ENCODE peak calls at places on chromosomes 1 and 21, in ten cellular contexts. One of them, this sample, is unnamed.
A peak's percentile ranks its signal among the peaks of the same experiment; 100 is the strongest.

GRCh38 chr21:45455321-45456013 is 50.5 kb downstream of the COL18A1 start:
- DNase-seq in sigmoid colon: no peak
- DNase-seq in left ventricle myocardium inferior: peak; percentile 55
- DNase-seq in heart left ventricle: peak; percentile 72
- DNase-seq in AG04449: no peak
- DNase-seq in HCT116: no peak
- DNase-seq in colonic mucosa: no peak
- DNase-seq in CD8-positive, alpha-beta T cell: no peak
- DNase-seq in suprapubic skin: no peak
- DNase-seq in tibial artery: no peak
- DNase-seq in this sample: peak; percentile 48

GRCh38 chr1:46622341-46622740 is 5.7 kb upstream of the MOB3C start:
- DNase-seq in sigmoid colon: peak; percentile 68
- DNase-seq in AG04449: no peak
- DNase-seq in CD8-positive, alpha-beta T cell: no peak
- DNase-seq in suprapubic skin: no peak
- DNase-seq in left ventricle myocardium inferior: no peak
- DNase-seq in colonic mucosa: peak; percentile 68
- DNase-seq in tibial artery: peak; percentile 50
- DNase-seq in HCT116: no peak
- DNase-seq in heart left ventricle: no peak
- DNase-seq in this sample: peak; percentile 48

GRCh38 chr1:206952182-206952581 is 5.9 kb upstream of the PIGR start:
- DNase-seq in suprapubic skin: no peak
- DNase-seq in HCT116: no peak
- DNase-seq in CD8-positive, alpha-beta T cell: no peak
- DNase-seq in AG04449: no peak
- DNase-seq in tibial artery: no peak
- DNase-seq in sigmoid colon: no peak
- DNase-seq in heart left ventricle: no peak
- DNase-seq in left ventricle myocardium inferior: no peak
- DNase-seq in colonic mucosa: no peak
- DNase-seq in this sample: no peak

GRCh38 chr1:151680391-151680790 is 36.2 kb downstream of the CELF3 start:
- DNase-seq in heart left ventricle: no peak
- DNase-seq in AG04449: no peak
- DNase-seq in left ventricle myocardium inferior: no peak
- DNase-seq in colonic mucosa: no peak
- DNase-seq in HCT116: peak; percentile 8
- DNase-seq in tibial artery: no peak
- DNase-seq in suprapubic skin: no peak
- DNase-seq in CD8-positive, alpha-beta T cell: no peak
- DNase-seq in sigmoid colon: no peak
- DNase-seq in this sample: peak; percentile 3

GRCh38 chr1:232979596-232979995 is 29.2 kb downstream of the NTPCR start:
- DNase-seq in suprapubic skin: peak; percentile 59
- DNase-seq in CD8-positive, alpha-beta T cell: no peak
- DNase-seq in sigmoid colon: no peak
- DNase-seq in tibial artery: no peak
- DNase-seq in colonic mucosa: no peak
- DNase-seq in heart left ventricle: no peak
- DNase-seq in HCT116: no peak
- DNase-seq in AG04449: no peak
- DNase-seq in left ventricle myocardium inferior: no peak
- DNase-seq in this sample: no peak

GRCh38 chr1:222043444-222044292 is 301.8 kb upstream of the DUSP10 start:
- DNase-seq in tibial artery: no peak
- DNase-seq in CD8-positive, alpha-beta T cell: no peak
- DNase-seq in colonic mucosa: no peak
- DNase-seq in AG04449: peak; percentile 97
- DNase-seq in suprapubic skin: no peak
- DNase-seq in sigmoid colon: peak; percentile 66
- DNase-seq in left ventricle myocardium inferior: no peak
- DNase-seq in HCT116: no peak
- DNase-seq in heart left ventricle: peak; percentile 44
- DNase-seq in this sample: peak; percentile 96

GRCh38 chr1:181089777-181090505 is 1.4 kb downstream of the IER5 start:
- DNase-seq in colonic mucosa: peak; percentile 78
- DNase-seq in sigmoid colon: peak; percentile 92
- DNase-seq in AG04449: no peak
- DNase-seq in heart left ventricle: peak; percentile 80
- DNase-seq in tibial artery: peak; percentile 68
- DNase-seq in left ventricle myocardium inferior: peak; percentile 72
- DNase-seq in suprapubic skin: peak; percentile 89
- DNase-seq in CD8-positive, alpha-beta T cell: peak; percentile 74
- DNase-seq in HCT116: no peak
- DNase-seq in this sample: peak; percentile 67

GRCh38 chr21:43281661-43282357 is 113.0 kb downstream of the CRYAA start:
- DNase-seq in CD8-positive, alpha-beta T cell: no peak
- DNase-seq in sigmoid colon: no peak
- DNase-seq in colonic mucosa: no peak
- DNase-seq in heart left ventricle: peak; percentile 17
- DNase-seq in left ventricle myocardium inferior: peak; percentile 12
- DNase-seq in AG04449: no peak
- DNase-seq in suprapubic skin: no peak
- DNase-seq in tibial artery: no peak
- DNase-seq in HCT116: no peak
- DNase-seq in this sample: no peak

GRCh38 chr1:33302325-33302724 is 18.6 kb downstream of the A3GALT2 start:
- DNase-seq in colonic mucosa: no peak
- DNase-seq in heart left ventricle: no peak
- DNase-seq in left ventricle myocardium inferior: no peak
- DNase-seq in HCT116: no peak
- DNase-seq in suprapubic skin: no peak
- DNase-seq in AG04449: no peak
- DNase-seq in tibial artery: no peak
- DNase-seq in CD8-positive, alpha-beta T cell: no peak
- DNase-seq in sigmoid colon: peak; percentile 22
- DNase-seq in this sample: no peak

GRCh38 chr1:190084552-190084951 is 393.1 kb downstream of the BRINP3 start:
- DNase-seq in CD8-positive, alpha-beta T cell: no peak
- DNase-seq in AG04449: no peak
- DNase-seq in HCT116: peak; percentile 4
- DNase-seq in left ventricle myocardium inferior: no peak
- DNase-seq in colonic mucosa: no peak
- DNase-seq in heart left ventricle: no peak
- DNase-seq in tibial artery: no peak
- DNase-seq in suprapubic skin: no peak
- DNase-seq in sigmoid colon: no peak
- DNase-seq in this sample: no peak

DNA sequence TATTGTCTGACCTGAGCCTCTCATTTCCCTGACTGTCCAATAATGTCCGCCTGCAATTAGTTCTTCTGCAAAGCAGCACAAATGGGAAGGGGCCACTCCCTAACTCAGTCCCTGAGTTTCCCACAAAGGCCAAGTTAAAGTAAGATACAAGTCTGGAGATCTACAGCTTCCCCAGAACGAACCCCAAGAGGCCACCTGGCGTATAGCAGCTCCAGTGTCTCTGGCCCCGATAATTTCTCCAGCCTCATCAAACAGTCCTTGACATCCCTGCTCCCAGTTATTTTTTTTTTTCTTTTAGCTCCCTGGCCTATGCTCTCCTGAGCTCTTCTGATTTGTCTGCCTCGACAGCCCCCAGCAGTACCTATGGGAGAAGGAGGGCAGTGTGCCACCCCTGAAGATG is 8.1 kb upstream of the ACKR1 start:
- DNase-seq in AG04449: no peak
- DNase-seq in tibial artery: no peak
- DNase-seq in heart left ventricle: no peak
- DNase-seq in HCT116: no peak
- DNase-seq in sigmoid colon: no peak
- DNase-seq in colonic mucosa: no peak
- DNase-seq in suprapubic skin: no peak
- DNase-seq in left ventricle myocardium inferior: no peak
- DNase-seq in CD8-positive, alpha-beta T cell: no peak
- DNase-seq in this sample: no peak
- TF ChIP-seq CTCF in AG04449: no peak
- TF ChIP-seq CTCF in tibial artery: no peak
- TF ChIP-seq CTCF in heart left ventricle: no peak
- TF ChIP-seq CTCF in HCT116: peak; percentile 44
- TF ChIP-seq CTCF in sigmoid colon: no peak
- TF ChIP-seq CTCF in colonic mucosa: no peak
- TF ChIP-seq CTCF in suprapubic skin: no peak
- TF ChIP-seq CTCF in left ventricle myocardium inferior: no peak
- TF ChIP-seq CTCF in CD8-positive, alpha-beta T cell: no peak
- TF ChIP-seq CTCF in this sample: peak; percentile 26

GRCh38 chr1:20350421-20350820 is 59.7 kb downstream of the VWA5B1 start:
- DNase-seq in HCT116: no peak
- DNase-seq in colonic mucosa: no peak
- DNase-seq in AG04449: no peak
- DNase-seq in tibial artery: no peak
- DNase-seq in heart left ventricle: no peak
- DNase-seq in CD8-positive, alpha-beta T cell: no peak
- DNase-seq in sigmoid colon: no peak
- DNase-seq in left ventricle myocardium inferior: no peak
- DNase-seq in suprapubic skin: no peak
- DNase-seq in this sample: no peak
- H3K4me3 ChIP-seq in HCT116: no peak overlapping the region
- H3K4me3 ChIP-seq in colonic mucosa: no peak overlapping the region
- H3K4me3 ChIP-seq in AG04449: no peak overlapping the region
- H3K4me3 ChIP-seq in tibial artery: no peak overlapping the region
- H3K4me3 ChIP-seq in heart left ventricle: no peak overlapping the region
- H3K4me3 ChIP-seq in CD8-positive, alpha-beta T cell: no peak overlapping the region
- H3K4me3 ChIP-seq in sigmoid colon: no peak overlapping the region
- H3K4me3 ChIP-seq in left ventricle myocardium inferior: no peak overlapping the region
- H3K4me3 ChIP-seq in suprapubic skin: no peak overlapping the region
- H3K4me3 ChIP-seq in this sample: no peak overlapping the region

GRCh38 chr1:94399449-94399848 is 18.7 kb upstream of the ABCD3 start:
- DNase-seq in sigmoid colon: no peak
- DNase-seq in CD8-positive, alpha-beta T cell: no peak
- DNase-seq in heart left ventricle: no peak
- DNase-seq in suprapubic skin: no peak
- DNase-seq in HCT116: no peak
- DNase-seq in colonic mucosa: no peak
- DNase-seq in tibial artery: no peak
- DNase-seq in AG04449: no peak
- DNase-seq in left ventricle myocardium inferior: no peak
- DNase-seq in this sample: no peak
- TF ChIP-seq CTCF in sigmoid colon: no peak
- TF ChIP-seq CTCF in CD8-positive, alpha-beta T cell: no peak
- TF ChIP-seq CTCF in heart left ventricle: no peak
- TF ChIP-seq CTCF in suprapubic skin: no peak
- TF ChIP-seq CTCF in HCT116: no peak
- TF ChIP-seq CTCF in colonic mucosa: no peak
- TF ChIP-seq CTCF in tibial artery: no peak
- TF ChIP-seq CTCF in AG04449: no peak
- TF ChIP-seq CTCF in left ventricle myocardium inferior: no peak
- TF ChIP-seq CTCF in this sample: no peak

GRCh38 chr1:115300087-115300856 is 37.8 kb downstream of the NGF start:
- DNase-seq in left ventricle myocardium inferior: no peak
- DNase-seq in CD8-positive, alpha-beta T cell: no peak
- DNase-seq in tibial artery: no peak
- DNase-seq in AG04449: no peak
- DNase-seq in HCT116: no peak
- DNase-seq in suprapubic skin: no peak
- DNase-seq in heart left ventricle: no peak
- DNase-seq in sigmoid colon: no peak
- DNase-seq in colonic mucosa: no peak
- DNase-seq in this sample: peak; percentile 53

GRCh38 chr1:115301438-115302020 is 36.5 kb downstream of the NGF start:
- DNase-seq in AG04449: no peak
- DNase-seq in suprapubic skin: no peak
- DNase-seq in CD8-positive, alpha-beta T cell: no peak
- DNase-seq in HCT116: no peak
- DNase-seq in tibial artery: no peak
- DNase-seq in left ventricle myocardium inferior: no peak
- DNase-seq in heart left ventricle: no peak
- DNase-seq in colonic mucosa: no peak
- DNase-seq in sigmoid colon: no peak
- DNase-seq in this sample: no peak

GRCh38 chr1:115299266-115299665 is 38.8 kb downstream of the NGF start:
- DNase-seq in tibial artery: no peak
- DNase-seq in AG04449: no peak
- DNase-seq in HCT116: no peak
- DNase-seq in sigmoid colon: no peak
- DNase-seq in heart left ventricle: no peak
- DNase-seq in CD8-positive, alpha-beta T cell: no peak
- DNase-seq in suprapubic skin: no peak
- DNase-seq in colonic mucosa: no peak
- DNase-seq in left ventricle myocardium inferior: no peak
- DNase-seq in this sample: no peak

GRCh38 chr1:115303364-115303763 is 34.7 kb downstream of the NGF start:
- DNase-seq in colonic mucosa: no peak
- DNase-seq in HCT116: no peak
- DNase-seq in AG04449: no peak
- DNase-seq in left ventricle myocardium inferior: no peak
- DNase-seq in suprapubic skin: no peak
- DNase-seq in CD8-positive, alpha-beta T cell: no peak
- DNase-seq in heart left ventricle: no peak
- DNase-seq in tibial artery: no peak
- DNase-seq in sigmoid colon: no peak
- DNase-seq in this sample: no peak

DNA sequence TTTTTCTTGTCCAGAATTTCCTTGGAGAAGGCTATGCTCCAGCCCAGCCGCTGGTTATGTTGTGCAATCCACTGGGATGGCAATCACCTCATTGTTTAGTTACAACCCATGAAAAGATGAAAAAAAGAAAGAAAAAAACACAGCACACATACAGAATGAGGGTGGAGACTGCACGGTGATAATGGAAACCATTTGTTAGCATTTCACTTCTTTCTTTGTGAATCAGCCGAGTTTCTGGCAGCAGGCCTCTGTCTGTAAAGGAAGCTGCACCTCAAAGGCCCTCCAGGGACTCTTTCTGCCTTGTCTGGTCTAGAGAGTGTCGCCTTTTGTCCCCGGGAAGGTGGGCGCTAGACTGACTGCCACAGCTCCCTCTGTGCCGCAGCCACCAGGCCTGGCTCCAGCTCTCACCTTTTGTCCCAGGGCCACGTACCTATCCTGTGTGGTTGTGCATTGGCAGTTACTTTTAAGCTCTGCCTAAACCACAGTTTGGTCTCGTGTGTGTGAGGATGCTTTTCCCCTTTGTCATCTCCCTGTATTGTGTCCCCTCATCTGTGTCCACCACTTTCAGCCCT is 35.6 kb downstream of the NGF start:
- DNase-seq in CD8-positive, alpha-beta T cell: no peak
- DNase-seq in left ventricle myocardium inferior: no peak
- DNase-seq in AG04449: peak; percentile 63
- DNase-seq in tibial artery: peak; percentile 61
- DNase-seq in HCT116: no peak
- DNase-seq in heart left ventricle: peak; percentile 35
- DNase-seq in sigmoid colon: no peak
- DNase-seq in colonic mucosa: no peak
- DNase-seq in suprapubic skin: no peak
- DNase-seq in this sample: peak; percentile 97
- H3K4me3 ChIP-seq in CD8-positive, alpha-beta T cell: no peak overlapping the region
- H3K4me3 ChIP-seq in left ventricle myocardium inferior: no peak overlapping the region
- H3K4me3 ChIP-seq in AG04449: no peak overlapping the region
- H3K4me3 ChIP-seq in tibial artery: no peak overlapping the region
- H3K4me3 ChIP-seq in HCT116: no peak overlapping the region
- H3K4me3 ChIP-seq in heart left ventricle: no peak overlapping the region
- H3K4me3 ChIP-seq in sigmoid colon: no peak overlapping the region
- H3K4me3 ChIP-seq in colonic mucosa: no peak overlapping the region
- H3K4me3 ChIP-seq in suprapubic skin: no peak overlapping the region
- H3K4me3 ChIP-seq in this sample: peak overlapping the region; percentile 24

This sample was measured in AG10803.